ENCODE peak calls at places on chromosomes 13 and 19, in four cellular contexts. E is NCI-H69; D is lower leg skin; O is stimulated activated naive CD8-positive, alpha-beta T cell treated with anti-CD3 and anti-CD28 coated beads, Interleukin-15, Interleukin-2, amounts not matched to agents 100 U/mL and 50 U/mL, for 24 hours. G is an unnamed sample.

GRCh38 chr13:30829788-30830637 is 76.1 kb upstream of the MEDAG start:
- DNase-seq in E (peak), D (no peak), O (no peak), G (no peak)

GRCh38 chr13:98890186-98890585 is 87.7 kb downstream of the DOCK9 start:
- DNase-seq in E (peak), D (no peak), O (peak), G (no peak)

GRCh38 chr19:51615991-51616390 is 14.2 kb downstream of the SIGLEC5 start:
- DNase-seq in E (no peak), D (no peak), O (no peak), G (no peak)

GRCh38 chr13:22773475-22773874 is 407.3 kb upstream of the SGCG start:
- DNase-seq in E (no peak), D (no peak), O (no peak), G (no peak)

GRCh38 chr13:49020940-49021548 is 45.3 kb downstream of the FNDC3A start:
- DNase-seq in E (peak), D (no peak), O (no peak), G (no peak)

GRCh38 chr19:18090545-18091216 is 3.9 kb upstream of the IL12RB1 start:
- DNase-seq in E (no peak), D (no peak), O (peak), G (no peak)

GRCh38 chr13:20803180-20803965 is 29.6 kb upstream of the EEF1AKMT1 start:
- DNase-seq in E (no peak), D (no peak), O (no peak), G (no peak)

GRCh38 chr19:55118401-55118991 is 1.1 kb upstream of the PPP1R12C start:
- DNase-seq in E (peak), D (no peak), O (peak), G (peak)

GRCh38 chr13:45851171-45851889 is at the start of gene SIAH3:
- DNase-seq in E (peak), D (no peak), O (peak), G (no peak)